ENCODE peak calls at places on chromosomes 6 and 20, in eight cellular contexts. One of them, this sample, is unnamed.

GRCh38 chr6:125192610-125192930 is 39.0 kb downstream of the TPD52L1 start:
- DNase-seq in tibial artery: no peak
- DNase-seq in pancreas: no peak
- DNase-seq in CD8-positive, alpha-beta T cell: no peak
- DNase-seq in cardiac muscle cell: no peak
- DNase-seq in right lobe of liver: no peak
- DNase-seq in stomach: no peak
- DNase-seq in H1: no peak
- DNase-seq in this sample: no peak

GRCh38 chr6:11012295-11012754 is 31.8 kb downstream of the ELOVL2 start:
- DNase-seq in stomach: no peak
- DNase-seq in right lobe of liver: no peak
- DNase-seq in tibial artery: no peak
- DNase-seq in CD8-positive, alpha-beta T cell: no peak
- DNase-seq in H1: no peak
- DNase-seq in pancreas: no peak
- DNase-seq in cardiac muscle cell: no peak
- DNase-seq in this sample: no peak

GRCh38 chr20:63947638-63948456 is 8.4 kb downstream of the UCKL1 start:
- DNase-seq in cardiac muscle cell: no peak
- DNase-seq in stomach: no peak
- DNase-seq in right lobe of liver: no peak
- DNase-seq in pancreas: peak; percentile 35
- DNase-seq in CD8-positive, alpha-beta T cell: peak; percentile 65
- DNase-seq in H1: no peak
- DNase-seq in tibial artery: peak; percentile 72
- DNase-seq in this sample: no peak

GRCh38 chr6:16239798-16240123 is 1.4 kb downstream of the GMPR start:
- DNase-seq in H1: no peak
- DNase-seq in pancreas: no peak
- DNase-seq in cardiac muscle cell: no peak
- DNase-seq in stomach: no peak
- DNase-seq in tibial artery: no peak
- DNase-seq in right lobe of liver: peak; percentile 81
- DNase-seq in CD8-positive, alpha-beta T cell: no peak
- DNase-seq in this sample: no peak

GRCh38 chr6:124622351-124622750 is 339.9 kb upstream of the RNF217 start:
- DNase-seq in cardiac muscle cell: no peak
- DNase-seq in tibial artery: no peak
- DNase-seq in right lobe of liver: no peak
- DNase-seq in pancreas: no peak
- DNase-seq in CD8-positive, alpha-beta T cell: no peak
- DNase-seq in stomach: no peak
- DNase-seq in H1: no peak
- DNase-seq in this sample: no peak

GRCh38 chr6:23446394-23447001 is 679.5 kb upstream of the NRSN1 start:
- DNase-seq in H1: no peak
- DNase-seq in pancreas: no peak
- DNase-seq in stomach: no peak
- DNase-seq in cardiac muscle cell: peak; percentile 49
- DNase-seq in CD8-positive, alpha-beta T cell: no peak
- DNase-seq in right lobe of liver: no peak
- DNase-seq in tibial artery: no peak
- DNase-seq in this sample: no peak

GRCh38 chr6:39731565-39731964 is 6.4 kb upstream of the KIF6 start:
- DNase-seq in cardiac muscle cell: no peak
- DNase-seq in right lobe of liver: no peak
- DNase-seq in tibial artery: no peak
- DNase-seq in stomach: no peak
- DNase-seq in CD8-positive, alpha-beta T cell: no peak
- DNase-seq in H1: no peak
- DNase-seq in pancreas: no peak
- DNase-seq in this sample: no peak

GRCh38 chr6:125453516-125453915 is 151.7 kb upstream of the HDDC2 start:
- DNase-seq in H1: no peak
- DNase-seq in cardiac muscle cell: no peak
- DNase-seq in right lobe of liver: no peak
- DNase-seq in pancreas: no peak
- DNase-seq in tibial artery: no peak
- DNase-seq in stomach: no peak
- DNase-seq in CD8-positive, alpha-beta T cell: no peak
- DNase-seq in this sample: no peak

GRCh38 chr20:20820104-20820503 is 107.7 kb upstream of the RALGAPA2 start:
- DNase-seq in stomach: peak; percentile 37
- DNase-seq in right lobe of liver: no peak
- DNase-seq in CD8-positive, alpha-beta T cell: no peak
- DNase-seq in tibial artery: no peak
- DNase-seq in cardiac muscle cell: peak; percentile 19
- DNase-seq in pancreas: peak; percentile 37
- DNase-seq in H1: peak; percentile 69
- DNase-seq in this sample: no peak

GRCh38 chr20:60400567-60400966 is 442.3 kb downstream of the CDH26 start:
- DNase-seq in tibial artery: no peak
- DNase-seq in stomach: no peak
- DNase-seq in right lobe of liver: no peak
- DNase-seq in CD8-positive, alpha-beta T cell: no peak
- DNase-seq in cardiac muscle cell: no peak
- DNase-seq in H1: no peak
- DNase-seq in pancreas: no peak
- DNase-seq in this sample: no peak

GRCh38 chr20:51788822-51789221 is 13.5 kb downstream of the SALL4 start:
- DNase-seq in tibial artery: no peak
- DNase-seq in stomach: no peak
- DNase-seq in cardiac muscle cell: no peak
- DNase-seq in right lobe of liver: no peak
- DNase-seq in CD8-positive, alpha-beta T cell: no peak
- DNase-seq in pancreas: no peak
- DNase-seq in H1: no peak
- DNase-seq in this sample: no peak

GRCh38 chr6:109671721-109672120 is 19.3 kb downstream of the AK9 start:
- DNase-seq in CD8-positive, alpha-beta T cell: no peak
- DNase-seq in H1: no peak
- DNase-seq in cardiac muscle cell: no peak
- DNase-seq in right lobe of liver: no peak
- DNase-seq in pancreas: no peak
- DNase-seq in tibial artery: no peak
- DNase-seq in stomach: no peak
- DNase-seq in this sample: no peak

GRCh38 chr20:17431621-17432364 is 99.4 kb downstream of the BFSP1 start:
- DNase-seq in CD8-positive, alpha-beta T cell: peak; percentile 62
- DNase-seq in cardiac muscle cell: peak; percentile 71
- DNase-seq in H1: peak; percentile 85
- DNase-seq in pancreas: peak; percentile 54
- DNase-seq in stomach: peak; percentile 51
- DNase-seq in right lobe of liver: peak; percentile 57
- DNase-seq in tibial artery: no peak
- DNase-seq in this sample: no peak

GRCh38 chr6:89970609-89971337 is 76.5 kb downstream of the GJA10 start:
- DNase-seq in stomach: peak; percentile 29
- DNase-seq in pancreas: peak; percentile 47
- DNase-seq in cardiac muscle cell: peak; percentile 64
- DNase-seq in CD8-positive, alpha-beta T cell: no peak
- DNase-seq in H1: no peak
- DNase-seq in right lobe of liver: no peak
- DNase-seq in tibial artery: no peak
- DNase-seq in this sample: no peak
- TF ChIP-seq CTCF in stomach: peak; percentile 44
- TF ChIP-seq CTCF in pancreas: peak; percentile 30
- TF ChIP-seq CTCF in cardiac muscle cell: peak; percentile 65
- TF ChIP-seq CTCF in CD8-positive, alpha-beta T cell: peak; percentile 39
- TF ChIP-seq CTCF in H1: no peak
- TF ChIP-seq CTCF in right lobe of liver: peak; percentile 48
- TF ChIP-seq CTCF in tibial artery: peak; percentile 73
- TF ChIP-seq CTCF in this sample: peak; percentile 36

DNA sequence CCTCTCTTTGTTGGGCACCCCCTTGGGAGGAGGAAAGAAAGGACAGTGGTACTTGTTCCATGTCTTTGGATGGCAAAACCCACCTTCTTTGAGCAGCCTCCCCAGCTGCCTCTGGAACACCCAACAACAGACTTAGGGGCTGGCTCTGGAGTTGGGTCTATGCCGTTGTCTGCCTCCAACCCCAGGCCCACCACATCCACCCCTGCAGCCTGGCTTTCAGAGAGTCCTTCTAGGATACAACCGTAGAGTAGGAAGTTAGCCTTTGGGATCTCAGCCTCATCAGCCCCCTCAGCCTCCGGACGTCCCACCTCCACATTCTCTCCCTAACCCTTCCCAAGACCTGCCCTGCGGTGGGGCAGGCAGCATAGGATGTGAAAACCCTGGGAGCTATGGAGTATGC is 36.4 kb downstream of the FOXP4 start:
- DNase-seq in H1: no peak
- DNase-seq in stomach: no peak
- DNase-seq in right lobe of liver: no peak
- DNase-seq in pancreas: no peak
- DNase-seq in tibial artery: no peak
- DNase-seq in cardiac muscle cell: no peak
- DNase-seq in CD8-positive, alpha-beta T cell: no peak
- DNase-seq in this sample: no peak
- H3K36me3 ChIP-seq in H1: no peaks in the 10 kb centered on the region
- H3K36me3 ChIP-seq in stomach: peaks cover 16% of the 10 kb centered on the region
- H3K36me3 ChIP-seq in right lobe of liver: no peaks in the 10 kb centered on the region
- H3K36me3 ChIP-seq in pancreas: no peaks in the 10 kb centered on the region
- H3K36me3 ChIP-seq in tibial artery: peaks cover 23% of the 10 kb centered on the region
- H3K36me3 ChIP-seq in cardiac muscle cell: no peaks in the 10 kb centered on the region
- H3K36me3 ChIP-seq in CD8-positive, alpha-beta T cell: no peaks in the 10 kb centered on the region
- H3K36me3 ChIP-seq in this sample: peaks cover 39% of the 10 kb centered on the region

GRCh38 chr6:26251354-26252081 is 113.5 kb upstream of the BTN3A2 start:
- DNase-seq in tibial artery: peak; percentile 74
- DNase-seq in stomach: peak; percentile 57
- DNase-seq in cardiac muscle cell: peak; percentile 83
- DNase-seq in right lobe of liver: no peak
- DNase-seq in pancreas: no peak
- DNase-seq in H1: peak; percentile 86
- DNase-seq in CD8-positive, alpha-beta T cell: peak; percentile 77
- DNase-seq in this sample: peak; percentile 89

GRCh38 chr6:26246553-26246952 is 118.4 kb upstream of the BTN3A2 start:
- DNase-seq in H1: no peak
- DNase-seq in right lobe of liver: no peak
- DNase-seq in stomach: no peak
- DNase-seq in pancreas: no peak
- DNase-seq in CD8-positive, alpha-beta T cell: no peak
- DNase-seq in tibial artery: no peak
- DNase-seq in cardiac muscle cell: no peak
- DNase-seq in this sample: no peak

GRCh38 chr6:26249709-26249958 is 115.4 kb upstream of the BTN3A2 start:
- DNase-seq in tibial artery: no peak
- DNase-seq in pancreas: no peak
- DNase-seq in H1: no peak
- DNase-seq in right lobe of liver: no peak
- DNase-seq in cardiac muscle cell: no peak
- DNase-seq in CD8-positive, alpha-beta T cell: no peak
- DNase-seq in stomach: no peak
- DNase-seq in this sample: no peak

GRCh38 chr6:26250806-26251075 is 114.3 kb upstream of the BTN3A2 start:
- DNase-seq in cardiac muscle cell: peak; percentile 66
- DNase-seq in H1: no peak
- DNase-seq in pancreas: no peak
- DNase-seq in tibial artery: no peak
- DNase-seq in CD8-positive, alpha-beta T cell: no peak
- DNase-seq in right lobe of liver: no peak
- DNase-seq in stomach: no peak
- DNase-seq in this sample: no peak

GRCh38 chr6:26249959-26250805 is 114.8 kb upstream of the BTN3A2 start:
- DNase-seq in CD8-positive, alpha-beta T cell: peak; percentile 82
- DNase-seq in stomach: peak; percentile 59
- DNase-seq in cardiac muscle cell: peak; percentile 73
- DNase-seq in right lobe of liver: no peak
- DNase-seq in pancreas: peak; percentile 13
- DNase-seq in tibial artery: no peak
- DNase-seq in H1: peak; percentile 73
- DNase-seq in this sample: peak; percentile 93
- TF ChIP-seq CTCF in CD8-positive, alpha-beta T cell: peak; percentile 57
- TF ChIP-seq CTCF in stomach: peak; percentile 23
- TF ChIP-seq CTCF in cardiac muscle cell: peak; percentile 41
- TF ChIP-seq CTCF in right lobe of liver: no peak
- TF ChIP-seq CTCF in pancreas: no peak
- TF ChIP-seq CTCF in tibial artery: no peak
- TF ChIP-seq CTCF in H1: peak; percentile 23
- TF ChIP-seq CTCF in this sample: peak; percentile 55

GRCh38 chr20:40173877-40174276 is 515.2 kb downstream of the MAFB start:
- DNase-seq in cardiac muscle cell: no peak
- DNase-seq in H1: no peak
- DNase-seq in CD8-positive, alpha-beta T cell: no peak
- DNase-seq in right lobe of liver: no peak
- DNase-seq in stomach: no peak
- DNase-seq in tibial artery: no peak
- DNase-seq in pancreas: no peak
- DNase-seq in this sample: no peak

GRCh38 chr20:40175296-40175695 is 513.7 kb downstream of the MAFB start:
- DNase-seq in CD8-positive, alpha-beta T cell: no peak
- DNase-seq in tibial artery: no peak
- DNase-seq in H1: no peak
- DNase-seq in pancreas: no peak
- DNase-seq in cardiac muscle cell: no peak
- DNase-seq in stomach: no peak
- DNase-seq in right lobe of liver: no peak
- DNase-seq in this sample: no peak

DNA sequence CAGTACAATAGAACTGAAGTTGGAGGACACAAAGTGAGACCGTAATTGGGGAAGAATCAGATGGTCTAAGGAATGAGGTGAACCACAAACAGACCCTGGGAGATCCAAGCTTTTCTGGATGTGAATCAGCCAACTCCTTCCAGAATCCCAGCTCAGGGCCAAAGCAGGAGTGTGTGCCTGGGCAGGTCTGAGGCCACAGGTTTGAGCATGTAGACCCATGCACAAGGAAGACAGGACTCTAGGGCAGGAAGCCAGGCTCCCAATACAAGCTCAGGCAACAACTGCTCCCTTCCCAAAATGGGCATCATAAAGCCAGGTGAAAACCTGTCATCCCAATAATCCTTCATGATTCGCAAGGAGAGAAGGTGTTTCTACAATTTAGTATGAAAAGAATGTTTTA is 512.6 kb downstream of the MAFB start:
- DNase-seq in stomach: no peak
- DNase-seq in cardiac muscle cell: no peak
- DNase-seq in CD8-positive, alpha-beta T cell: no peak
- DNase-seq in tibial artery: no peak
- DNase-seq in H1: no peak
- DNase-seq in pancreas: no peak
- DNase-seq in right lobe of liver: no peak
- DNase-seq in this sample: no peak
- H3K36me3 ChIP-seq in stomach: no peaks in the 10 kb centered on the region
- H3K36me3 ChIP-seq in cardiac muscle cell: no peaks in the 10 kb centered on the region
- H3K36me3 ChIP-seq in CD8-positive, alpha-beta T cell: no peaks in the 10 kb centered on the region
- H3K36me3 ChIP-seq in tibial artery: no peaks in the 10 kb centered on the region
- H3K36me3 ChIP-seq in H1: no peaks in the 10 kb centered on the region
- H3K36me3 ChIP-seq in pancreas: no peaks in the 10 kb centered on the region
- H3K36me3 ChIP-seq in right lobe of liver: no peaks in the 10 kb centered on the region
- H3K36me3 ChIP-seq in this sample: no peaks in the 10 kb centered on the region

GRCh38 chr6:142408409-142408808 is 106.6 kb downstream of the ADGRG6 start:
- DNase-seq in CD8-positive, alpha-beta T cell: no peak
- DNase-seq in tibial artery: no peak
- DNase-seq in right lobe of liver: no peak
- DNase-seq in stomach: no peak
- DNase-seq in H1: no peak
- DNase-seq in pancreas: no peak
- DNase-seq in cardiac muscle cell: no peak
- DNase-seq in this sample: no peak
- TF ChIP-seq CTCF in CD8-positive, alpha-beta T cell: no peak
- TF ChIP-seq CTCF in tibial artery: no peak
- TF ChIP-seq CTCF in right lobe of liver: no peak
- TF ChIP-seq CTCF in stomach: no peak
- TF ChIP-seq CTCF in H1: no peak
- TF ChIP-seq CTCF in pancreas: no peak
- TF ChIP-seq CTCF in cardiac muscle cell: no peak
- TF ChIP-seq CTCF in this sample: no peak

This sample was measured in GM06990.